ENCODE peak calls at places on chromosomes 16 and 17, in ten cellular contexts. X, C, U, F, T, J, N, Z, H and L are unnamed samples.

GRCh38 chr17:7130626-7131467 is 16.2 kb upstream of the ASGR2 start:
- DNase-seq in U (no peak), N (no peak), C (no peak), J (no peak), H (no peak), T (peak; percentile 34), Z (no peak), X (no peak), F (peak; percentile 60), L (no peak)

GRCh38 chr17:33292981-33293867 is at the start of gene ASIC2:
- DNase-seq in H (no peak), J (no peak), Z (peak; percentile 22), N (no peak), U (peak; percentile 10), T (peak; percentile 3), F (peak; percentile 68), C (no peak), X (no peak), L (no peak)

GRCh38 chr17:422196-422930 is 69.8 kb upstream of the RPH3AL start:
- DNase-seq in Z (no peak), J (no peak), T (no peak), U (no peak), N (no peak), X (no peak), H (no peak), C (no peak), F (no peak), L (no peak)

GRCh38 chr16:57837305-57838125 is 35.2 kb upstream of the KIFC3 start:
- DNase-seq in J (no peak), H (no peak), T (no peak), C (no peak), X (no peak), Z (no peak), F (peak; percentile 31), U (no peak), N (no peak), L (no peak)

GRCh38 chr16:66874079-66874775 is 6.1 kb upstream of the PDP2 start:
- DNase-seq in Z (peak; percentile 66), U (no peak), H (peak; percentile 16), X (peak; percentile 45), N (peak; percentile 54), F (no peak), C (no peak), J (peak; percentile 70), T (no peak), L (peak; percentile 27)

GRCh38 chr16:4064950-4065352 is 51.3 kb downstream of the ADCY9 start:
- DNase-seq in U (no peak), X (no peak), H (no peak), J (no peak), F (no peak), T (no peak), C (peak; percentile 11), Z (no peak), N (no peak), L (no peak)

GRCh38 chr16:67943619-67944503 is at the start of gene LCAT:
- DNase-seq in U (no peak), Z (no peak), X (no peak), F (no peak), H (no peak), C (no peak), J (peak; percentile 82), T (no peak), N (no peak), L (no peak)

GRCh38 chr17:67353929-67354557 is 12.3 kb downstream of the PSMD12 start:
- DNase-seq in Z (no peak), X (no peak), T (no peak), N (no peak), J (no peak), U (no peak), F (no peak), H (no peak), C (no peak), L (no peak)

GRCh38 chr17:9522074-9522473 is 53.5 kb downstream of the STX8 start:
- DNase-seq in F (no peak), J (peak; percentile 62), H (peak; percentile 30), Z (peak; percentile 79), C (no peak), T (peak; percentile 76), N (peak; percentile 40), X (peak; percentile 50), U (peak; percentile 50), L (no peak)

GRCh38 chr16:70468776-70469525 is 14.6 kb downstream of the FCSK start:
- DNase-seq in X (no peak), F (no peak), Z (no peak), N (no peak), T (no peak), C (no peak), J (no peak), H (no peak), U (no peak), L (no peak)

GRCh38 chr17:15048381-15048780 is 216.7 kb downstream of the PMP22 start:
- DNase-seq in F (no peak), U (no peak), X (no peak), C (no peak), N (no peak), H (no peak), Z (no peak), T (no peak), J (no peak), L (no peak)

GRCh38 chr16:86384980-86385379 is 125.3 kb upstream of the FOXF1 start:
- DNase-seq in X (no peak), J (no peak), N (no peak), H (no peak), T (no peak), F (no peak), Z (no peak), C (no peak), U (no peak), L (no peak)

GRCh38 chr16:2028146-2028545 is 1.4 kb downstream of the NHERF2 start:
- DNase-seq in T (no peak), C (no peak), J (no peak), H (no peak), N (no peak), X (no peak), Z (no peak), F (no peak), U (no peak), L (no peak)

GRCh38 chr16:25219070-25219737 is 2.5 kb downstream of the AQP8 start:
- DNase-seq in J (no peak), U (no peak), F (no peak), N (no peak), H (no peak), T (no peak), X (no peak), C (no peak), Z (no peak), L (no peak)

GRCh38 chr17:62351176-62351575 is 29.2 kb upstream of the EFCAB3 start:
- DNase-seq in U (no peak), T (no peak), H (no peak), N (no peak), Z (no peak), C (no peak), X (no peak), F (no peak), J (no peak), L (no peak)

GRCh38 chr16:83779881-83780280 is 27.9 kb upstream of the HSBP1 start:
- DNase-seq in F (no peak), X (peak; percentile 58), Z (peak; percentile 35), U (no peak), H (no peak), J (peak; percentile 14), N (peak; percentile 31), C (no peak), T (peak; percentile 75), L (no peak)

GRCh38 chr17:19304209-19304608 is 58.3 kb downstream of the B9D1 start:
- DNase-seq in Z (peak; percentile 77), H (peak; percentile 55), N (no peak), X (peak; percentile 81), F (peak; percentile 89), C (no peak), T (peak; percentile 83), U (no peak), J (no peak), L (no peak)

GRCh38 chr17:64097196-64097936 is 32.6 kb downstream of the ERN1 start:
- DNase-seq in N (peak; percentile 76), J (peak; percentile 64), F (no peak), H (no peak), T (peak; percentile 96), C (no peak), X (peak; percentile 50), Z (peak; percentile 62), U (no peak), L (no peak)

GRCh38 chr16:85417156-85417860 is 195.8 kb upstream of the GSE1 start:
- DNase-seq in Z (no peak), H (no peak), T (no peak), U (no peak), X (no peak), J (no peak), N (no peak), F (peak; percentile 67), C (no peak), L (no peak)